ENCODE peak calls at places on chromosomes 13 and 19, in six cellular contexts. U is Peyer's patch, T is transverse colon, C is GM12878, H is uterus, N is right lobe of liver. J is an unnamed sample. For H3K36me3, the result is how much of the 10 kb centered on the place peaks cover.

GRCh38 chr13:104796581-104796980 is 1730.4 kb upstream of the SLC10A2 start:
- DNase-seq in U (no peak), T (no peak), C (no peak), H (no peak), N (no peak), J (no peak)

GRCh38 chr19:6802336-6803035 is 30.0 kb downstream of the VAV1 start:
- DNase-seq in U (peak), T (peak), C (peak), H (no peak), N (peak), J (peak)

GRCh38 chr13:41411536-41411935 is 45.8 kb upstream of the RGCC start:
- DNase-seq in U (no peak), T (no peak), C (no peak), H (no peak), N (no peak), J (no peak)

GRCh38 chr13:21668665-21669599 is 1.9 kb upstream of the FGF9 start:
- DNase-seq in U (peak), T (peak), C (no peak), H (no peak), N (no peak), J (no peak)

GRCh38 chr13:76579701-76580100 is 306.5 kb downstream of the KCTD12 start:
- DNase-seq in U (no peak), T (no peak), C (no peak), H (no peak), N (no peak), J (no peak)

GRCh38 chr13:44274838-44275237 is 98.8 kb upstream of the SERP2 start:
- DNase-seq in U (no peak), T (no peak), C (no peak), H (no peak), N (no peak), J (no peak)

GRCh38 chr19:51830263-51830662 is 35.3 kb downstream of the FPR3 start:
- DNase-seq in U (no peak), T (no peak), C (no peak), H (no peak), N (no peak), J (no peak)

GRCh38 chr13:29883941-29884518 is 33.6 kb upstream of the UBL3 start:
- DNase-seq in U (no peak), T (no peak), C (no peak), H (no peak), N (no peak), J (no peak)

GRCh38 chr13:44561352-44561751 is 14.8 kb downstream of the TSC22D1 start:
- DNase-seq in U (no peak), T (no peak), C (no peak), H (no peak), N (no peak), J (no peak)

GRCh38 chr19:11064831-11065303 is 24.4 kb upstream of the LDLR start:
- DNase-seq in U (no peak), T (no peak), C (no peak), H (no peak), N (peak), J (peak)

GRCh38 chr19:40806385-40807146 is 7.6 kb downstream of the EGLN2 start:
- DNase-seq in U (peak), T (peak), C (no peak), H (peak), N (peak), J (peak)

GRCh38 chr13:111414341-111414740 is 93.9 kb downstream of the TEX29 start:
- DNase-seq in U (peak), T (no peak), C (no peak), H (no peak), N (no peak), J (no peak)

GRCh38 chr19:45171211-45171623 is 6.8 kb downstream of the TRAPPC6A start:
- DNase-seq in U (no peak), T (no peak), C (no peak), H (no peak), N (no peak), J (no peak)

GRCh38 chr19:7295912-7296486 is 1.8 kb upstream of the INSR start:
- DNase-seq in U (no peak), T (no peak), C (no peak), H (no peak), N (no peak), J (no peak)

GRCh38 chr13:24272452-24273161 is 36.8 kb upstream of the C1QTNF9 start:
- DNase-seq in U (no peak), T (no peak), C (no peak), H (no peak), N (no peak), J (no peak)

GRCh38 chr13:47085346-47085745 is 188.5 kb upstream of the HTR2A start:
- DNase-seq in U (no peak), T (no peak), C (no peak), H (no peak), N (no peak), J (no peak)

GRCh38 chr13:44435142-44435982 is 61.7 kb downstream of the SERP2 start:
- DNase-seq in U (peak), T (peak), C (peak), H (peak), N (peak), J (peak)

GRCh38 chr13:45325806-45326205 is 15.2 kb downstream of the TPT1 start:
- DNase-seq in U (no peak), T (no peak), C (no peak), H (no peak), N (no peak), J (peak)

GRCh38 chr19:48510421-48511268 is 990 bp downstream of the LMTK3 start:
- DNase-seq in U (peak), T (peak), C (no peak), H (peak), N (peak), J (peak)

GRCh38 chr13:91609353-91609752 is 210.9 kb downstream of the GPC5 start:
- DNase-seq in U (no peak), T (no peak), C (no peak), H (no peak), N (no peak), J (no peak)

GRCh38 chr19:52679598-52679997 is 41.4 kb upstream of the ZNF83 start:
- DNase-seq in U (no peak), T (no peak), C (no peak), H (no peak), N (no peak), J (no peak)

GRCh38 chr19:2816641-2817040 is 3.0 kb upstream of the ZNF554 start:
- DNase-seq in U (no peak), T (no peak), C (no peak), H (no peak), N (no peak), J (no peak)

GRCh38 chr19:50646074-50646807 is 3.0 kb upstream of the C19orf81 start:
- DNase-seq in U (no peak), T (no peak), C (no peak), H (no peak), N (no peak), J (no peak)

GRCh38 chr19:2686347-2686746 is 16.1 kb downstream of the GNG7 start:
- DNase-seq in U (no peak), T (no peak), C (no peak), H (no peak), N (no peak), J (no peak)

GRCh38 chr13:93066187-93066586 is 160.4 kb upstream of the GPC6 start:
- DNase-seq in U (no peak), T (no peak), C (no peak), H (no peak), N (no peak), J (no peak)

GRCh38 chr19:926595-927043 is 784 bp downstream of the ARID3A start:
- DNase-seq in U (peak), T (peak), C (no peak), H (peak), N (peak), J (no peak)

GRCh38 chr19:54207908-54208783 is 7.5 kb downstream of the RPS9 start:
- DNase-seq in U (peak), T (peak), C (peak), H (no peak), N (peak), J (peak)

GRCh38 chr13:49643003-49643651 is 14.8 kb downstream of the ARL11 start:
- DNase-seq in U (no peak), T (no peak), C (no peak), H (no peak), N (no peak), J (no peak)

GRCh38 chr13:27449936-27450828 is at the start of gene MTIF3:
- DNase-seq in U (peak), T (peak), C (peak), H (peak), N (peak), J (peak)
- TF ChIP-seq POLR2A in U (peak), T (peak), C (peak), H (peak), N (peak), J (peak)

GRCh38 chr19:5587071-5587455 is 19.3 kb upstream of the TINCR start:
- DNase-seq in U (no peak), T (no peak), C (no peak), H (no peak), N (no peak), J (no peak)
- H3K36me3 ChIP-seq in U (under half), T (under half), C (under half), H (under half), N (under half), J (half or more)

GRCh38 chr19:18605196-18605545 is 1.4 kb downstream of the CRLF1 start:
- DNase-seq in U (no peak), T (no peak), C (no peak), H (no peak), N (no peak), J (no peak)
- H3K4me3 ChIP-seq in U (no peak), T (no peak), C (no peak), H (no peak), N (no peak), J (peak)

GRCh38 chr19:17281391-17282304 is at the start of gene ANKLE1:
- DNase-seq in U (peak), T (peak), C (peak), H (no peak), N (peak), J (no peak)

GRCh38 chr19:17279436-17279835 is 2.3 kb upstream of the ANKLE1 start:
- DNase-seq in U (no peak), T (no peak), C (no peak), H (no peak), N (no peak), J (no peak)

GRCh38 chr19:17283504-17283996 is 1.8 kb downstream of the ANKLE1 start:
- DNase-seq in U (no peak), T (no peak), C (no peak), H (no peak), N (no peak), J (no peak)

GRCh38 chr19:17285415-17286135 is 3.9 kb downstream of the ANKLE1 start:
- DNase-seq in U (no peak), T (no peak), C (no peak), H (no peak), N (no peak), J (no peak)

GRCh38 chr19:17282488-17283256 is 971 bp downstream of the ANKLE1 start:
- DNase-seq in U (peak), T (peak), C (peak), H (peak), N (peak), J (peak)
- TF ChIP-seq POLR2A in U (no peak), T (no peak), C (peak), H (no peak), N (no peak), J (no peak)

GRCh38 chr19:17107546-17108452 is 32.2 kb downstream of the MYO9B start:
- DNase-seq in U (peak), T (peak), C (no peak), H (peak), N (peak), J (peak)
- H3K36me3 ChIP-seq in U (under half), T (under half), C (under half), H (under half), N (under half), J (under half)

DNA sequence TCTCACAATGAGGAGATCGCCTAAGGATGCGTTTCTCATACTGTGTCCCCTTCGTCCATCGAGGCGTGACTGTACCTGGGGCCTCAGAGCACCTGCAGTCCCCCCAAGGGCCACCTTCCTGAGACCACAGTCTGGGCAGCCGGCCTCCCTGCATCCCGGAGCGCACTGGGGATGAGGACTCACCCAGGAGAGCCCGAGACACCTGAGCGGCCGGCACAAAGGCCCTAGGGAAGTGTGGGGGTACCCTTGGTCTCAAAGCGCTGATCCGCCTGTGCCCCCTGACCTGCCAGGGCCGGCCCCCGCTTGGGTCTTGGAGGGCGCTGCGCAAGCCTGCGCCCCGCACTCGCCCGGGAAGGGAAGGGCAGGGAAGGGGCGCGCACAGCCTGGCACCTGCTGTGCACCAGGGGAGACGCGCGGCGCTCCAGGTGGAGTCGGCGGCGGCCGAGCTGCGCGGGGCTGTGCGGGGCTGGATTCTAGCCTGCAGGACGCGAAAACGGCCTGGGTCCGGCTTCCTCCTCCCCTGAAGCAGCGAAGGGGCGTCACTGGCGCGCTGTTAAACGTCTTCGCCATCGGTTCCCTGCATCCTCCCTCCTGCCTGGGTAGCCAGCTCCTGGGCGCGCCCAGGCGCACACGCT is 13.7 kb upstream of the USP29 start:
- DNase-seq in U (no peak), T (no peak), C (no peak), H (no peak), N (no peak), J (no peak)
- H3K4me3 ChIP-seq in U (no peak), T (no peak), C (no peak), H (no peak), N (no peak), J (no peak)

DNA sequence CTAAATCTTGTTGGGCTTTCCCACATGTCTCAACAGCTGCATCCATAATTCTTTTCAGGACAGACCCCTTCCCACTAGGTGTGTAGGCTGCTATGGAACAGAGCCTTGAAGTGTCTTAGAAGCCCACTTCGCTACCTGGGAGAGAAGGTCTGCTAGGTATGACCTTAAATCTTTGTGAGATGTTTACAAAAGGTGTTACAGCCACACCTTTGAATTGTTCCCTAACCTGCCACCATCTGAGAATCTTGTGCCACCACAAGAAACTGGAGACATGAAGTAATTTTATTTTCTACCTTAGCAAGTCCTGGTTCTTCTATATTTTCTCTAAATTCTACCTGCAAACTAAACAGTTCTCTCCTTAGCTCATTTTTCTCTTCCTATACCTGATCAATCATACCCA is 67.4 kb upstream of the IL17D start:
- DNase-seq in U (no peak), T (no peak), C (no peak), H (no peak), N (no peak), J (no peak)
- TF ChIP-seq POLR2A in U (no peak), T (no peak), C (no peak), H (no peak), N (no peak), J (no peak)

DNA sequence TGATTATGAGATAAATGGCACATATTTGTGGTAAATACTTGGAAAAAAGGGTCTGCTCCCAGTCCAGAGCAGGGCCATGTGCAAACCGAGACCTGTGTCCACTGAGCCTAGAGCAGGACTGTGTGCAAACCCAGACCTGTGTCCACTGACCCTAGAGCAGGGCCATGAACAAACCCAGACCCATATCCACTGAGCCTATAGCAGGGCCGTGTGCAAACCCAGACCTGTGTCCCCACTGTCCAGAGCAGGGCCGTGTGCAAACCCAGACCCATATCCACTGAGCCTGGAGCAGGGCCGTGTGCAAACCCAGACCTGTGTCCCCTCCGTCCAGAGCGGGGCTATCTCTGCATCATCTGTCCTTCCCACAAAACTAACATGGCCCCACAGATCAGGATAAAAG is 136.0 kb downstream of the ATP11A start:
- DNase-seq in U (no peak), T (no peak), C (no peak), H (no peak), N (no peak), J (no peak)
- H3K36me3 ChIP-seq in U (under half), T (under half), C (under half), H (under half), N (under half), J (under half)

GRCh38 chr19:12723643-12724426 is at the start of gene TNPO2:
- DNase-seq in U (peak), T (peak), C (peak), H (peak), N (peak), J (peak)
- H3K4me3 ChIP-seq in U (peak), T (peak), C (peak), H (peak), N (peak), J (peak)

DNA sequence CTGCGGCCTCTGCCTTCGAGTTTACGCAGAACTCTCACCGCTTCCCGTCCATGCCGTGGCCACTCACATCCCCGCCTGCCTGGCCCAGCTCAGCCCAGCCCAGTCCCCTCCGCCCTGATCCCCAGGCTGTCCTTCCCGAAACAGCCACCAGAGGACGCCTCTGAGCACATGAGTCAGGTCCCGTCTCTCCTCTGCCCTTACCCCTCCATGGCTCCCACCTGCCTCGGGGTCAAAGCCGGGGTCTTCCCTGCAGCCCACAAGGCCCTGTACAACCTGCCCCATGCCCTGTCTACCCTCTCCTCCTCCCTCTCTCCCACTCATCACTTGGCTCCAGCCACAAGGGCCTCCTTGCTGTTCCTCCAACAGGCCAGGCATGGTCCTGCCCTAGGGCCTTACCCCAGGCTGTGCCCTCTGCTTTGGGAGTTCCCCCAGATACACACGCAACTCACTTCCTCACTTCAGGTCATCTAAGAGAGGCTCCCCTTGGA is 8.1 kb upstream of the SEMA6B start:
- DNase-seq in U (peak), T (peak), C (no peak), H (no peak), N (no peak), J (no peak)
- TF ChIP-seq POLR2A in U (no peak), T (no peak), C (no peak), H (no peak), N (no peak), J (no peak)

J was measured in gastrocnemius medialis.